ENCODE peak calls at places on chromosomes 7 and 10, in six cellular contexts. V is A549, C is GM23338, H is HL-60, T is HCT116, S is SK-N-SH. I is an unnamed sample.

GRCh38 chr7:43956022-43956421 is 29.8 kb downstream of the UBE2D4 start:
- DNase-seq in V (no peak), C (no peak), H (no peak), T (no peak), S (no peak), I (no peak)

GRCh38 chr10:77348082-77348481 is 289.5 kb downstream of the KCNMA1 start:
- DNase-seq in V (no peak), C (no peak), H (no peak), T (no peak), S (no peak), I (no peak)

GRCh38 chr7:45068236-45069023 is 20.3 kb downstream of the NACAD start:
- DNase-seq in V (no peak), C (no peak), H (no peak), T (peak), S (no peak), I (no peak)

GRCh38 chr7:6160191-6160623 is 112.2 kb downstream of the CYTH3 start:
- DNase-seq in V (peak), C (peak), H (no peak), T (no peak), S (peak), I (no peak)

GRCh38 chr7:103336781-103337180 is 7.8 kb downstream of the DNAJC2 start:
- DNase-seq in V (no peak), C (no peak), H (peak), T (no peak), S (no peak), I (no peak)

GRCh38 chr7:93620864-93621263 is 46.3 kb upstream of the CALCR start:
- DNase-seq in V (no peak), C (no peak), H (no peak), T (no peak), S (no peak), I (no peak)

GRCh38 chr10:30435068-30435422 is 1.1 kb downstream of the MAP3K8 start:
- DNase-seq in V (peak), C (no peak), H (no peak), T (no peak), S (no peak), I (no peak)

GRCh38 chr7:156768698-156769472 is 124.1 kb downstream of the LMBR1 start:
- DNase-seq in V (no peak), C (peak), H (no peak), T (no peak), S (no peak), I (no peak)

GRCh38 chr7:26279405-26279804 is 12.3 kb upstream of the SNX10 start:
- DNase-seq in V (peak), C (no peak), H (no peak), T (no peak), S (no peak), I (no peak)

GRCh38 chr7:466465-467191 is 53.0 kb downstream of the PDGFA start:
- DNase-seq in V (no peak), C (no peak), H (no peak), T (no peak), S (no peak), I (no peak)

GRCh38 chr7:118186491-118186890 is 2.5 kb downstream of the LSM8 start:
- DNase-seq in V (no peak), C (no peak), H (peak), T (no peak), S (no peak), I (no peak)

GRCh38 chr10:117186832-117187615 is 10.3 kb upstream of the KCNK18 start:
- DNase-seq in V (peak), C (peak), H (no peak), T (peak), S (no peak), I (no peak)
- TF ChIP-seq REST in V (no peak), C (no peak), H (no peak), T (no peak), S (no peak), I (no peak)

GRCh38 chr7:9149499-9150082 is 716.2 kb downstream of the NXPH1 start:
- DNase-seq in V (no peak), C (no peak), H (no peak), T (no peak), S (no peak), I (no peak)

GRCh38 chr7:9148687-9149086 is 715.3 kb downstream of the NXPH1 start:
- DNase-seq in V (no peak), C (peak), H (no peak), T (no peak), S (no peak), I (no peak)
- H3K4me3 ChIP-seq in V (no peak), C (no peak), H (no peak), T (no peak), S (no peak), I (no peak)

GRCh38 chr7:36227223-36227622 is 74.2 kb downstream of the EEPD1 start:
- DNase-seq in V (no peak), C (peak), H (no peak), T (no peak), S (no peak), I (no peak)
- TF ChIP-seq REST in V (no peak), C (no peak), H (no peak), T (no peak), S (no peak), I (no peak)

DNA sequence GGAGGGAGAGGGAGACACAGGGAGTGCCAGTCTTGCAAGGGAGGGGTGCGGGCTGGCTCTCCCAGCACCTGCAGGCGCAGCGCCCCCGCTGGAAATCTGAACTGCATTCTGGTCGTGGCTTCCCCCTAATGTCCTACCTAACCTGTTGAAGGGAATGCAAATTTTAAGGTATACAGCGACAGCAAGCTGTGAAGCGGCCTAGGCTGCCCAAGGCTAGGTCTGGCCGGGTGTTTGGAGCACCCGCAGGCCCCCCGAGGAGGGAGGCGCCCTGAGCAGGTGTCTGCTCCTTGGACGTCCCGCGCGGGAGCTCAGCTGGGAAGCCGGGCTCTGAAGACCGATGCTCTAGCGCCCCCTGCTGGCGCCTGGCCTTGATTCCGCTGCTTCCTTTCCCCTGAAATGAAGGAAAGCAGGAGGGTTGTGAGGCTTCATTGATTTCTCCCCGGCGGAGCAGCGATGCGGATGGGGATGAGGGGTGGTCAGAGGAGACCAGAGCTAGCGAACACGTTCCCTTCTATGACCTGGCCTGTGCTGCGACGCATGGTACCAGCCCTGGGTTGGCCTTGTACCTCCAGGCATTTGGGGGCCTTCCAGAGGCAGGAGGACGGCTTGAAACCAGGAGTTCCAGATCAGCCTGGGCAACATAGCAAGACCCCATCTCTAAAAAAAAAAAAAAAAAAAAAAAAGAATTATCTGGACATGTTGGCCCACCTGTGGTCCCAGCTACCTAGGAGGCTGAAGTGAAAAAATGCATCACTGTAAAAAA is 601.3 kb downstream of the GALNT17 start:
- DNase-seq in V (peak), C (peak), H (peak), T (peak), S (peak), I (peak)
- H3K4me3 ChIP-seq in V (no peak), C (peak), H (no peak), T (no peak), S (no peak), I (no peak)

DNA sequence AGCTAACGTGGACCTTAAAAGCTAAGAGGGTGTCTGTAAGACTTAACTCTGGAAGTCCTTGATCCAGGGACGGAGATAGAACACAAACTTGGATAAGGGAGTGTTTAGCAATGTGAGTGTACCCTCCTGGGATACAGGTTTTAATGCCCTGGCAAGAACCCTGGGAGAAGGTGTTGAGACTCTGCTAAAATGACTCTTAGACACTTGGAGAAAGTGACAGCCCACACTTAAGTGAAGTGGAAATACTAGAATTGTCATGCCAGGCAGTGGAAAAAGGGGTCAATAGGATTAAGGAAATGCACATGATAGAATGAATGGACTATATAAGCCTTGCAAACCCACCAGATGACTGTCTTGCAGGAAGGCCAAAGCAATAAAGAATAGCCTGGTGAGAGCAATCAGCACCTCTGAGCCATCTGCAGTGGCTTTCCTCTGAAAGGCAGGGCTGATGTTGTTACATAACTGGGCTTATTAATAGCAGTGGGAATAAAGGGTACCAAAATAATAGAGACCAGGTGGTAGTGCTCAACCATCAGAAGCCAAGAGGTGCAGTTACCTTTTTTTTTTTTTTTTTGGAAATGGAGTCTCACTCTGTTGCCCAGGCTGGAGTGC is 17.0 kb upstream of the VPS26A start:
- DNase-seq in V (no peak), C (no peak), H (no peak), T (no peak), S (no peak), I (no peak)
- TF ChIP-seq REST in V (no peak), C (no peak), H (no peak), T (no peak), S (no peak), I (no peak)

GRCh38 chr7:100431286-100431735 is 1.7 kb downstream of the MEPCE start:
- DNase-seq in V (no peak), C (no peak), H (no peak), T (no peak), S (no peak), I (no peak)
- H3K4me3 ChIP-seq in V (no peak), C (peak), H (peak), T (no peak), S (peak), I (peak)

DNA sequence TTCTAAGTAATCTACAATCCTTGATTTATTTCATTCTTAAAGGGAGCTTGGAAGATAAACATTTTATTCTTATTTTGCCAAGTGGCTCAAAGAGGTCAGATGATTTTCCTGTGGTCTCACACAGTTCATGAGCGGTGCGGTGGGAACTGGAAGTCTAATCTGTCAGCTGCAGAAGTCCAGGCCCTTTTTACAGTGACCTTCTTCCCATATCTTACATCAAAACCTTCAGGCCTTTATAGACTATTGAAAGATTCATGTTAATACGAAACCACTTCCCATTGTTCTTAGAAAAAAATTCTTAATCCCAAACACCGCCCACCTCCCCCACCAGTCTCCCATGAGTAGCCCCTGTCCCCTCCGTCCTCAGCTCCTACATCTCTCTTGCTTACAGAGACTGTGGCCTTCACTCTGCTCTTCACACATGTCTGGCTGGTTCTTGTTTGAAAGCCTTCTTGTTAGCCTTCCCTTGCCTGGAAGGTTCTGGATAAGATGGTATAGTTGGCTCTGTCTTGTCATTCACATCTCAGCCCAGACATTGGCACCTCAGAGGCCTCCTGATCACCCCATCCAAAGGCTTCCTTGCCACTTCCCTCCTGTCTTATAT is 61.5 kb downstream of the ITGA8 start:
- DNase-seq in V (no peak), C (no peak), H (no peak), T (no peak), S (no peak), I (no peak)
- TF ChIP-seq REST in V (no peak), C (no peak), H (no peak), T (no peak), S (no peak), I (no peak)

GRCh38 chr7:35003679-35004278 is 33.5 kb downstream of the DPY19L1 start:
- DNase-seq in V (peak), C (no peak), H (no peak), T (peak), S (no peak), I (peak)

GRCh38 chr7:35007768-35008167 is 29.5 kb downstream of the DPY19L1 start:
- DNase-seq in V (no peak), C (no peak), H (no peak), T (no peak), S (no peak), I (no peak)

GRCh38 chr7:35004531-35005096 is 32.7 kb downstream of the DPY19L1 start:
- DNase-seq in V (peak), C (no peak), H (no peak), T (peak), S (no peak), I (no peak)
- H3K4me3 ChIP-seq in V (peak), C (no peak), H (no peak), T (peak), S (no peak), I (no peak)

DNA sequence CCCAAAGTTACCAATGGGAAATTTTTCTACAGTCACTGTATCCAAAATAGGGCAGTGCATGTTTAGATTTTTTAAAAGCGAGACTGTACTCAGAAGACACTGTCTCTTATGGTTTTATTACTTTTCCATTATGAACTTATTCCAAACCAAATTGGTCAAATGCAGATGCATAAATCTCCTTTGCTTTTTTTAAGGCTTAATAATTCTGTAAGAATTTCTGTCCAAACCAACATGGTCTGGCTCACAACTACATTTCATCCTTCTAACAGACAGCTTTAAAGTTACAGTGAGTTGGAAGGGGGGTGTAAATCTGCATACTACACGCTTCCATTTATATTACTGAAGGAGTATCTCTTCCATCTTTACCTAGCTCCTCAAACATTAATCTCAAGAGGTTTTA is 199.2 kb downstream of the SLC25A13 start:
- DNase-seq in V (no peak), C (no peak), H (no peak), T (no peak), S (no peak), I (no peak)
- TF ChIP-seq REST in V (no peak), C (no peak), H (no peak), T (no peak), S (no peak), I (no peak)

GRCh38 chr10:72417971-72418370 is 63.3 kb upstream of the DNAJB12 start:
- DNase-seq in V (no peak), C (peak), H (no peak), T (no peak), S (no peak), I (no peak)

GRCh38 chr10:72419241-72419640 is 64.5 kb upstream of the DNAJB12 start:
- DNase-seq in V (no peak), C (no peak), H (no peak), T (no peak), S (no peak), I (no peak)

GRCh38 chr10:72418679-72419078 is 64.0 kb upstream of the DNAJB12 start:
- DNase-seq in V (no peak), C (no peak), H (no peak), T (no peak), S (no peak), I (no peak)

GRCh38 chr10:72416661-72417060 is 61.9 kb upstream of the DNAJB12 start:
- DNase-seq in V (no peak), C (no peak), H (no peak), T (no peak), S (no peak), I (no peak)

GRCh38 chr10:72414642-72415041 is 59.9 kb upstream of the DNAJB12 start:
- DNase-seq in V (no peak), C (no peak), H (no peak), T (no peak), S (no peak), I (no peak)
- H3K4me3 ChIP-seq in V (no peak), C (no peak), H (no peak), T (no peak), S (no peak), I (no peak)

I was measured in Panc1.